ENCODE peak calls at places on chromosome 16, in ten cellular contexts. T is sigmoid colon, Z is esophagus muscularis mucosa, P is stomach, B is K562, V is transverse colon, F is SK-N-SH, R is H1, L is upper lobe of left lung, S is HepG2. O is an unnamed sample.
A peak's percentile ranks its signal among the peaks of the same experiment; 100 is the strongest.

GRCh38 chr16:12538667-12539081 is 265.0 kb downstream of the CPPED1 start:
- DNase-seq in T (no peak), Z (no peak), P (no peak), B (no peak), V (no peak), F (peak; percentile 31), R (no peak), L (no peak), S (no peak), O (no peak)

GRCh38 chr16:88306860-88307545 is 75.8 kb upstream of the ZNF469 start:
- DNase-seq in T (no peak), Z (no peak), P (no peak), B (no peak), V (no peak), F (no peak), R (no peak), L (no peak), S (peak; percentile 37), O (no peak)

GRCh38 chr16:7313170-7313569 is 19.5 kb upstream of the RBFOX1 start:
- DNase-seq in T (no peak), Z (no peak), P (no peak), B (peak; percentile 55), V (no peak), F (peak; percentile 43), R (no peak), L (no peak), S (peak; percentile 18), O (no peak)

GRCh38 chr16:88481851-88482250 is 28.8 kb downstream of the ZFPM1 start:
- DNase-seq in T (no peak), Z (no peak), P (no peak), B (no peak), V (no peak), F (no peak), R (no peak), L (no peak), S (no peak), O (no peak)

GRCh38 chr16:89786474-89787364 is 29.7 kb downstream of the FANCA start:
- DNase-seq in T (no peak), Z (no peak), P (no peak), B (peak; percentile 11), V (no peak), F (peak; percentile 91), R (no peak), L (no peak), S (no peak), O (no peak)

GRCh38 chr16:69105501-69106361 is at the start of gene HAS3:
- DNase-seq in T (no peak), Z (no peak), P (peak; percentile 65), B (peak; percentile 85), V (peak; percentile 75), F (peak; percentile 90), R (peak; percentile 81), L (peak; percentile 72), S (peak; percentile 34), O (no peak)

GRCh38 chr16:79021991-79022390 is 578.5 kb downstream of the MAF start:
- DNase-seq in T (no peak), Z (no peak), P (no peak), B (no peak), V (no peak), F (no peak), R (no peak), L (no peak), S (no peak), O (no peak)

GRCh38 chr16:65034915-65035314 is 86.9 kb downstream of the CDH11 start:
- DNase-seq in T (no peak), Z (no peak), P (no peak), B (no peak), V (no peak), F (no peak), R (peak; percentile 51), L (no peak), S (no peak), O (no peak)

GRCh38 chr16:86579268-86580062 is 1.1 kb downstream of the FOXL1 start:
- DNase-seq in T (no peak), Z (no peak), P (no peak), B (no peak), V (no peak), F (no peak), R (peak; percentile 56), L (no peak), S (no peak), O (no peak)

GRCh38 chr16:48047755-48048154 is 108.0 kb downstream of the ABCC12 start:
- DNase-seq in T (no peak), Z (no peak), P (no peak), B (no peak), V (no peak), F (no peak), R (no peak), L (no peak), S (no peak), O (no peak)

GRCh38 chr16:83966153-83966696 is 1.8 kb upstream of the NECAB2 start:
- DNase-seq in T (no peak), Z (no peak), P (no peak), B (no peak), V (no peak), F (no peak), R (no peak), L (no peak), S (no peak), O (no peak)

GRCh38 chr16:83351846-83352245 is 455.9 kb upstream of the HSBP1 start:
- DNase-seq in T (no peak), Z (no peak), P (no peak), B (no peak), V (no peak), F (no peak), R (no peak), L (no peak), S (no peak), O (no peak)

DNA sequence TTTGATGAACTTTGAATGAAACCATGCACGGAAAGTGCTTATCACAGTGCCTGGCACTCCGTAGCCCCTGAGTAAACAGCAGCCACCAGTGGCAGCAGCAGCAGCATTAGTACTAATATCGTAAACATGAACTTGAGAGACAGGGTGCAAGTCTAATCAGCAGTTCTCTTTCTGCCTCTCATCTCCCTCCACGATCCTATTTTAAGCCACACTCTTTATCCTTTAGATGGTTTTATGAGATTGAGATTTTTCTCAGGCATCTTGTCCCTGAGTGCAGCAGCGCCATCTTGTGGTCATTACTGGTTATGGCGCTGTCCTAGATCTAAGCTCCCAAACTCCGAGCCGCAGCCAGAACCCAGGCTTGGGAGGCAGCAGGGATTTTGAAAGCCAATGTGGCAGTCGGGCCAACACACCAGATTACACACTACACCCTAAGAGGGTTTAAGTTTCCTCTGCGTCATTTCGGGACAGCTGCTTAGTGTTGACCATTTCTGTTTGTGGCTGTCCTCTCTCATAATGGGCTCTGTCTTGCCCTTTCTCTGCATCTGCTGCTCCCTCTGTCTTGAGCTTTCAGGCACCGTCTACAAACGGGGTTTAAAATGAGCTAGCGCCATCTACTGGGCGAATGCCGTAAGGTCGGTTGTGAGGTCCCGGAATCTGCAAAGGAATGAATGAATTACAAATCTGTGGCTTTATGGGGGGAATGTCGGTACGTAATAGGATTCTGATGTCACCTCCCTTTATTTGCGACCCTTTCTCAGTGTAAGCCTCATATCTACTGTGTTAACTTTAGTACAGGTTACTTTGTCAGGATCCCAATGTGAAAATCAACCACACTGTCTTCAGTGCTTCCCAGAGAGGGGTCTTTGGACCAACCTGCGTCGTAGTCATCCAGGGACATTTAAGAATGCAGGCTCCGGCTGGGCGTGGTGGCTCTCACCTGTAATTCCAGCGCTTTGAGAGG is 64.5 kb downstream of the CYLD start:
- DNase-seq in T (peak; percentile 90), Z (no peak), P (peak; percentile 91), B (peak; percentile 77), V (peak; percentile 85), F (peak; percentile 76), R (peak; percentile 91), L (peak; percentile 82), S (peak; percentile 88), O (peak; percentile 90)
- TF ChIP-seq POLR2AphosphoS5 in T (peak; percentile 39), Z (no peak), P (peak; percentile 2), B (no peak), V (no peak), F (no peak), R (no peak), L (no peak), S (no peak), O (no peak)

GRCh38 chr16:85401370-85401916 is 211.7 kb upstream of the GSE1 start:
- DNase-seq in T (peak; percentile 58), Z (no peak), P (no peak), B (no peak), V (no peak), F (no peak), R (peak; percentile 42), L (no peak), S (no peak), O (peak; percentile 52)
- TF ChIP-seq EP300 in T (no peak), Z (no peak), P (no peak), B (no peak), V (no peak), F (no peak), R (no peak), L (no peak), S (no peak), O (no peak)

GRCh38 chr16:67946128-67946569 is 2.2 kb upstream of the LCAT start:
- DNase-seq in T (no peak), Z (no peak), P (no peak), B (no peak), V (no peak), F (no peak), R (no peak), L (no peak), S (no peak), O (no peak)

GRCh38 chr16:67949645-67950044 is 5.7 kb upstream of the LCAT start:
- DNase-seq in T (no peak), Z (no peak), P (no peak), B (no peak), V (no peak), F (no peak), R (no peak), L (no peak), S (no peak), O (no peak)

GRCh38 chr16:67950335-67950843 is 6.5 kb upstream of the LCAT start:
- DNase-seq in T (no peak), Z (no peak), P (no peak), B (no peak), V (no peak), F (no peak), R (no peak), L (no peak), S (no peak), O (no peak)

GRCh38 chr16:67946966-67947558 is 3.1 kb upstream of the LCAT start:
- DNase-seq in T (no peak), Z (no peak), P (no peak), B (no peak), V (no peak), F (no peak), R (no peak), L (no peak), S (no peak), O (no peak)

DNA sequence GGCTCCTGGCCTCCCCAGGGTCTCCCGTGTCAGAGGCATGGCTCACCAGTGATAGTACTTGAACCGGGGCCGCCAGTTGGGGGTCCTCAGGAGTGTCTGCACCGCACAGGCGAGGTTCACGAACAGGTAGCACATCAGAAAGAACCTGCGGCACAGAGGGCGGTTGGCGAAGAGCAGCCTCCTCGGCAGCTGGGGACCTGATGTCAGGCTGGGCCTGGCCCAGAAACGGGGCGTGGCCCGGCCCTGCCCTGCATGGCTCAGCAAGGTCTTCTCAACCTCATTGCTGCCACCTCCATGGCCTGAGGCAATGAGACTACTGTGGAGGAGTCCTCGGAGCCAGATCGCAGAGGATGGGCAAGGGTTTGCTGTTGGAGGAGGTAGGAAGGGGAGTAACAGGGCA is 4.1 kb upstream of the LCAT start:
- DNase-seq in T (no peak), Z (no peak), P (no peak), B (no peak), V (no peak), F (no peak), R (no peak), L (no peak), S (no peak), O (no peak)
- TF ChIP-seq POLR2AphosphoS5 in T (no peak), Z (no peak), P (no peak), B (no peak), V (no peak), F (no peak), R (no peak), L (no peak), S (peak; percentile 24), O (no peak)

GRCh38 chr16:67987460-67988160 is 7.3 kb upstream of the DPEP3 start:
- DNase-seq in T (no peak), Z (no peak), P (no peak), B (no peak), V (no peak), F (no peak), R (no peak), L (no peak), S (peak; percentile 57), O (no peak)
- TF ChIP-seq EP300 in T (no peak), Z (no peak), P (no peak), B (no peak), V (no peak), F (no peak), R (no peak), L (no peak), S (no peak), O (no peak)

O was measured in suprapubic skin.